ENCODE peak calls at places on chromosome 20, in five cellular contexts. One of them, this sample, is unnamed.
A peak's percentile ranks its signal among the peaks of the same experiment; 100 is the strongest.

GRCh38 chr20:3237958-3238615 is 903 bp downstream of the SLC4A11 start:
- DNase-seq in CD8-positive, alpha-beta memory T cell: no peak
- DNase-seq in CD8-positive, alpha-beta T cell: no peak
- DNase-seq in A549: no peak
- DNase-seq in right atrium auricular region: no peak
- DNase-seq in this sample: no peak

GRCh38 chr20:32649697-32650471 is 23.9 kb downstream of the C20orf203 start:
- DNase-seq in right atrium auricular region: no peak
- DNase-seq in A549: no peak
- DNase-seq in CD8-positive, alpha-beta memory T cell: no peak
- DNase-seq in CD8-positive, alpha-beta T cell: no peak
- DNase-seq in this sample: no peak

GRCh38 chr20:46049190-46049589 is 20.2 kb downstream of the SLC12A5 start:
- DNase-seq in A549: no peak
- DNase-seq in right atrium auricular region: no peak
- DNase-seq in CD8-positive, alpha-beta T cell: no peak
- DNase-seq in CD8-positive, alpha-beta memory T cell: no peak
- DNase-seq in this sample: no peak

GRCh38 chr20:3203315-3204123 is 963 bp downstream of the DDRGK1 start:
- DNase-seq in A549: no peak
- DNase-seq in CD8-positive, alpha-beta memory T cell: peak; percentile 5
- DNase-seq in CD8-positive, alpha-beta T cell: peak; percentile 21
- DNase-seq in right atrium auricular region: no peak
- DNase-seq in this sample: peak; percentile 19

GRCh38 chr20:24959591-24960301 is 10.7 kb downstream of the CST7 start:
- DNase-seq in A549: no peak
- DNase-seq in CD8-positive, alpha-beta memory T cell: no peak
- DNase-seq in CD8-positive, alpha-beta T cell: no peak
- DNase-seq in right atrium auricular region: peak; percentile 57
- DNase-seq in this sample: no peak

GRCh38 chr20:10492844-10493243 is 57.7 kb downstream of the SLX4IP start:
- DNase-seq in CD8-positive, alpha-beta memory T cell: no peak
- DNase-seq in CD8-positive, alpha-beta T cell: no peak
- DNase-seq in right atrium auricular region: no peak
- DNase-seq in A549: no peak
- DNase-seq in this sample: no peak

GRCh38 chr20:10769700-10770099 is 95.9 kb upstream of the JAG1 start:
- DNase-seq in CD8-positive, alpha-beta T cell: no peak
- DNase-seq in CD8-positive, alpha-beta memory T cell: no peak
- DNase-seq in right atrium auricular region: no peak
- DNase-seq in A549: no peak
- DNase-seq in this sample: no peak

GRCh38 chr20:19423097-19423891 is 210.9 kb downstream of the SLC24A3 start:
- DNase-seq in CD8-positive, alpha-beta memory T cell: no peak
- DNase-seq in right atrium auricular region: no peak
- DNase-seq in CD8-positive, alpha-beta T cell: no peak
- DNase-seq in A549: no peak
- DNase-seq in this sample: no peak

GRCh38 chr20:32685541-32686529 is 12.1 kb upstream of the C20orf203 start:
- DNase-seq in A549: no peak
- DNase-seq in CD8-positive, alpha-beta T cell: no peak
- DNase-seq in right atrium auricular region: no peak
- DNase-seq in CD8-positive, alpha-beta memory T cell: no peak
- DNase-seq in this sample: no peak

GRCh38 chr20:64223526-64224067 is 32.0 kb upstream of the PCMTD2 start:
- DNase-seq in A549: no peak
- DNase-seq in CD8-positive, alpha-beta T cell: no peak
- DNase-seq in right atrium auricular region: no peak
- DNase-seq in CD8-positive, alpha-beta memory T cell: no peak
- DNase-seq in this sample: peak; percentile 76

GRCh38 chr20:50294164-50295088 is 103.8 kb downstream of the CEBPB start:
- DNase-seq in CD8-positive, alpha-beta T cell: no peak
- DNase-seq in right atrium auricular region: no peak
- DNase-seq in A549: no peak
- DNase-seq in CD8-positive, alpha-beta memory T cell: no peak
- DNase-seq in this sample: no peak

GRCh38 chr20:62558779-62559178 is 83.0 kb upstream of the GATA5 start:
- DNase-seq in CD8-positive, alpha-beta memory T cell: no peak
- DNase-seq in right atrium auricular region: peak; percentile 74
- DNase-seq in CD8-positive, alpha-beta T cell: no peak
- DNase-seq in A549: no peak
- DNase-seq in this sample: no peak

GRCh38 chr20:45044084-45044573 is 56.8 kb downstream of the KCNS1 start:
- DNase-seq in CD8-positive, alpha-beta memory T cell: peak; percentile 10
- DNase-seq in A549: peak; percentile 39
- DNase-seq in CD8-positive, alpha-beta T cell: peak; percentile 42
- DNase-seq in right atrium auricular region: no peak
- DNase-seq in this sample: peak; percentile 38

GRCh38 chr20:16017656-16018055 is 555.6 kb downstream of the KIF16B start:
- DNase-seq in right atrium auricular region: no peak
- DNase-seq in A549: no peak
- DNase-seq in CD8-positive, alpha-beta T cell: no peak
- DNase-seq in CD8-positive, alpha-beta memory T cell: no peak
- DNase-seq in this sample: no peak

GRCh38 chr20:64026-64603 is 23.4 kb upstream of the DEFB125 start:
- DNase-seq in right atrium auricular region: no peak
- DNase-seq in CD8-positive, alpha-beta memory T cell: no peak
- DNase-seq in CD8-positive, alpha-beta T cell: no peak
- DNase-seq in A549: no peak
- DNase-seq in this sample: no peak
- H3K9me3 ChIP-seq in right atrium auricular region: no peaks in the 10 kb centered on the region
- H3K9me3 ChIP-seq in CD8-positive, alpha-beta memory T cell: no peaks in the 10 kb centered on the region
- H3K9me3 ChIP-seq in CD8-positive, alpha-beta T cell: no peaks in the 10 kb centered on the region
- H3K9me3 ChIP-seq in A549: peaks cover 26% of the 10 kb centered on the region
- H3K9me3 ChIP-seq in this sample: no peaks in the 10 kb centered on the region

GRCh38 chr20:29302979-29303644 is 1954.4 kb upstream of the DEFB115 start:
- DNase-seq in CD8-positive, alpha-beta T cell: no peak
- DNase-seq in A549: no peak
- DNase-seq in CD8-positive, alpha-beta memory T cell: no peak
- DNase-seq in right atrium auricular region: no peak
- DNase-seq in this sample: no peak
- H3K9me3 ChIP-seq in CD8-positive, alpha-beta T cell: no peaks in the 10 kb centered on the region
- H3K9me3 ChIP-seq in A549: peaks cover 4% of the 10 kb centered on the region
- H3K9me3 ChIP-seq in CD8-positive, alpha-beta memory T cell: no peaks in the 10 kb centered on the region
- H3K9me3 ChIP-seq in right atrium auricular region: no peaks in the 10 kb centered on the region
- H3K9me3 ChIP-seq in this sample: no peaks in the 10 kb centered on the region

GRCh38 chr20:47438464-47439381 is 63.0 kb upstream of the NCOA3 start:
- DNase-seq in CD8-positive, alpha-beta memory T cell: no peak
- DNase-seq in A549: no peak
- DNase-seq in CD8-positive, alpha-beta T cell: no peak
- DNase-seq in right atrium auricular region: no peak
- DNase-seq in this sample: peak; percentile 19
- H3K9me3 ChIP-seq in CD8-positive, alpha-beta memory T cell: no peaks in the 10 kb centered on the region
- H3K9me3 ChIP-seq in A549: no peaks in the 10 kb centered on the region
- H3K9me3 ChIP-seq in CD8-positive, alpha-beta T cell: no peaks in the 10 kb centered on the region
- H3K9me3 ChIP-seq in right atrium auricular region: no peaks in the 10 kb centered on the region
- H3K9me3 ChIP-seq in this sample: no peaks in the 10 kb centered on the region

GRCh38 chr20:49282584-49283171 is 4.8 kb upstream of the ZNFX1 start:
- DNase-seq in CD8-positive, alpha-beta memory T cell: no peak
- DNase-seq in CD8-positive, alpha-beta T cell: no peak
- DNase-seq in A549: no peak
- DNase-seq in right atrium auricular region: no peak
- DNase-seq in this sample: no peak
- H3K9me3 ChIP-seq in CD8-positive, alpha-beta memory T cell: peaks cover 73% of the 10 kb centered on the region
- H3K9me3 ChIP-seq in CD8-positive, alpha-beta T cell: peaks cover 54% of the 10 kb centered on the region
- H3K9me3 ChIP-seq in A549: peaks cover 9% of the 10 kb centered on the region
- H3K9me3 ChIP-seq in right atrium auricular region: peaks cover 5% of the 10 kb centered on the region
- H3K9me3 ChIP-seq in this sample: no peaks in the 10 kb centered on the region

GRCh38 chr20:38246357-38247165 is 14.0 kb downstream of the KIAA1755 start:
- DNase-seq in CD8-positive, alpha-beta T cell: no peak
- DNase-seq in A549: no peak
- DNase-seq in right atrium auricular region: no peak
- DNase-seq in CD8-positive, alpha-beta memory T cell: no peak
- DNase-seq in this sample: peak; percentile 58
- H3K9me3 ChIP-seq in CD8-positive, alpha-beta T cell: peaks cover 2% of the 10 kb centered on the region
- H3K9me3 ChIP-seq in A549: peaks cover 33% of the 10 kb centered on the region
- H3K9me3 ChIP-seq in right atrium auricular region: peaks cover 6% of the 10 kb centered on the region
- H3K9me3 ChIP-seq in CD8-positive, alpha-beta memory T cell: peaks cover 3% of the 10 kb centered on the region
- H3K9me3 ChIP-seq in this sample: no peaks in the 10 kb centered on the region

GRCh38 chr20:42272516-42272915 is 654.3 kb upstream of the CHD6 start:
- DNase-seq in CD8-positive, alpha-beta memory T cell: no peak
- DNase-seq in CD8-positive, alpha-beta T cell: no peak
- DNase-seq in A549: no peak
- DNase-seq in right atrium auricular region: no peak
- DNase-seq in this sample: no peak

GRCh38 chr20:42270539-42270938 is 652.4 kb upstream of the CHD6 start:
- DNase-seq in right atrium auricular region: no peak
- DNase-seq in CD8-positive, alpha-beta T cell: no peak
- DNase-seq in CD8-positive, alpha-beta memory T cell: no peak
- DNase-seq in A549: no peak
- DNase-seq in this sample: no peak

GRCh38 chr20:42276718-42277117 is 658.5 kb upstream of the CHD6 start:
- DNase-seq in right atrium auricular region: no peak
- DNase-seq in CD8-positive, alpha-beta T cell: no peak
- DNase-seq in A549: no peak
- DNase-seq in CD8-positive, alpha-beta memory T cell: no peak
- DNase-seq in this sample: no peak

GRCh38 chr20:42277203-42277602 is 659.0 kb upstream of the CHD6 start:
- DNase-seq in CD8-positive, alpha-beta T cell: no peak
- DNase-seq in A549: no peak
- DNase-seq in CD8-positive, alpha-beta memory T cell: no peak
- DNase-seq in right atrium auricular region: no peak
- DNase-seq in this sample: no peak

DNA sequence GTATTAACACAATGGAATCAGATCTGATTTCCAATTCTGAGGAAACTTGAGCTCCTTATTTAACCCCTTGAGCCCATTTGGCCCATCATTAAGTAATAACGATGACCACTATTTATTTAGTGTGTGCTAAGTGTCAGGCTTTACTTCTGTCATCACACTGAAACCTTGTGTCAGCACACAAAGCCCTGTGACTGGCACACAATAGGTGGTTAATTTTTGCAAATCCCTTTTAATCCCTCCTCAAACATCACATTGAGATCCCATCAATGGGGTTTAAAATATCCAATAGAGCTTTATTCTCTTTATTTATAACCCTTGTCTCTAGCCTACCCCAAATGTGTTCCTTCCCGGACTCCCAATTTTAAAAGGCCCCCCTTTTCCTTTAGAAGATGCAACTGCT is 656.8 kb upstream of the CHD6 start:
- DNase-seq in CD8-positive, alpha-beta T cell: no peak
- DNase-seq in CD8-positive, alpha-beta memory T cell: no peak
- DNase-seq in A549: no peak
- DNase-seq in right atrium auricular region: no peak
- DNase-seq in this sample: no peak
- H3K9me3 ChIP-seq in CD8-positive, alpha-beta T cell: no peaks in the 10 kb centered on the region
- H3K9me3 ChIP-seq in CD8-positive, alpha-beta memory T cell: no peaks in the 10 kb centered on the region
- H3K9me3 ChIP-seq in A549: no peaks in the 10 kb centered on the region
- H3K9me3 ChIP-seq in right atrium auricular region: no peaks in the 10 kb centered on the region
- H3K9me3 ChIP-seq in this sample: no peaks in the 10 kb centered on the region

GRCh38 chr20:34443546-34443945 is 72.7 kb upstream of the DYNLRB1 start:
- DNase-seq in CD8-positive, alpha-beta T cell: no peak
- DNase-seq in CD8-positive, alpha-beta memory T cell: no peak
- DNase-seq in right atrium auricular region: no peak
- DNase-seq in A549: no peak
- DNase-seq in this sample: no peak
- H3K9me3 ChIP-seq in CD8-positive, alpha-beta T cell: no peaks in the 10 kb centered on the region
- H3K9me3 ChIP-seq in CD8-positive, alpha-beta memory T cell: no peaks in the 10 kb centered on the region
- H3K9me3 ChIP-seq in right atrium auricular region: no peaks in the 10 kb centered on the region
- H3K9me3 ChIP-seq in A549: no peaks in the 10 kb centered on the region
- H3K9me3 ChIP-seq in this sample: no peaks in the 10 kb centered on the region

GRCh38 chr20:58854638-58855471 is 2.3 kb downstream of the GNAS start:
- DNase-seq in right atrium auricular region: no peak
- DNase-seq in CD8-positive, alpha-beta T cell: no peak
- DNase-seq in CD8-positive, alpha-beta memory T cell: no peak
- DNase-seq in A549: no peak
- DNase-seq in this sample: no peak
- H3K9me3 ChIP-seq in right atrium auricular region: no peaks in the 10 kb centered on the region
- H3K9me3 ChIP-seq in CD8-positive, alpha-beta T cell: no peaks in the 10 kb centered on the region
- H3K9me3 ChIP-seq in CD8-positive, alpha-beta memory T cell: no peaks in the 10 kb centered on the region
- H3K9me3 ChIP-seq in A549: no peaks in the 10 kb centered on the region
- H3K9me3 ChIP-seq in this sample: no peaks in the 10 kb centered on the region

GRCh38 chr20:39775110-39775509 is 813.0 kb downstream of the DHX35 start:
- DNase-seq in right atrium auricular region: peak; percentile 85
- DNase-seq in CD8-positive, alpha-beta memory T cell: no peak
- DNase-seq in A549: no peak
- DNase-seq in CD8-positive, alpha-beta T cell: no peak
- DNase-seq in this sample: peak; percentile 63

GRCh38 chr20:39777610-39778009 is 815.5 kb downstream of the DHX35 start:
- DNase-seq in right atrium auricular region: no peak
- DNase-seq in CD8-positive, alpha-beta memory T cell: no peak
- DNase-seq in CD8-positive, alpha-beta T cell: no peak
- DNase-seq in A549: no peak
- DNase-seq in this sample: no peak

GRCh38 chr20:39778431-39778830 is 816.3 kb downstream of the DHX35 start:
- DNase-seq in CD8-positive, alpha-beta memory T cell: no peak
- DNase-seq in right atrium auricular region: no peak
- DNase-seq in CD8-positive, alpha-beta T cell: no peak
- DNase-seq in A549: no peak
- DNase-seq in this sample: no peak

GRCh38 chr20:39778847-39779641 is 816.9 kb downstream of the DHX35 start:
- DNase-seq in CD8-positive, alpha-beta memory T cell: no peak
- DNase-seq in CD8-positive, alpha-beta T cell: no peak
- DNase-seq in A549: no peak
- DNase-seq in right atrium auricular region: no peak
- DNase-seq in this sample: no peak

DNA sequence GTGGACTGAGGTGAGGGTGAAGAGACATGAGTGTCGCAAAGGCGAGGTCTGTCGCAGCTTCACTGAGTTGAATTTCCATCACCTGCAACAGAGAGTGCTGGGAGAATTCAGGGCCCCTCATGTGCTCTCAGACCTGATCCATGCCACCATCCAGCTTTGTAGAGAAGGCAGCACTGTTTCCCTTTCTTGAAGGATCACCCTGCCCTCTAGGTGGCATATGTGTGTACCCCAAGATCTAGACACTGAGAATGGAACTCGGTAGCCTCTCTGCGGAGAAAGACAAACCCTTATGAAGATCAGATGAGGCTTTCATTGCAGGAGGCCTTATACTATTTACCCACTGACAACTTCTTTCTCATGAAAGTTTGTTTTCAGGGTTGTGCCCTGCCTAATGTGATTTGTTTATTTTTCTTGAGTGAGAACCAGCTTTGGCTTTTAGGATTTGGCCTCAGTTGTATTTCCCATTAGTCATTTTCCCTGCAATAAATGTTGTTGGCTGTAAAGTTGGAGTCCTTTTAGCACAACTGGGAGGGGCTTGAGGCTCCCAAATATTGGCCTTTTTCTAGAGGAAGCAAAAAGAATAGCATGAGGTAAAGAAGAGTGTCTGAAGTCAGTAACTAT is 811.3 kb downstream of the DHX35 start:
- DNase-seq in CD8-positive, alpha-beta memory T cell: no peak
- DNase-seq in right atrium auricular region: no peak
- DNase-seq in A549: no peak
- DNase-seq in CD8-positive, alpha-beta T cell: no peak
- DNase-seq in this sample: no peak
- H3K9me3 ChIP-seq in CD8-positive, alpha-beta memory T cell: no peaks in the 10 kb centered on the region
- H3K9me3 ChIP-seq in right atrium auricular region: no peaks in the 10 kb centered on the region
- H3K9me3 ChIP-seq in A549: no peaks in the 10 kb centered on the region
- H3K9me3 ChIP-seq in CD8-positive, alpha-beta T cell: no peaks in the 10 kb centered on the region
- H3K9me3 ChIP-seq in this sample: no peaks in the 10 kb centered on the region